ENCODE peak calls at places on chromosome 4, in six cellular contexts. J, D, Z, M, X and N are unnamed samples.

GRCh38 chr4:26418107-26418506 is 72.2 kb downstream of the CCKAR start:
- DNase-seq in D (no peak), J (no peak), Z (no peak), X (no peak), M (no peak), N (no peak)

GRCh38 chr4:128908735-128909134 is 99.2 kb downstream of the JADE1 start:
- DNase-seq in J (no peak), D (no peak), X (no peak), M (no peak), Z (no peak), N (no peak)

GRCh38 chr4:71074452-71075299 is 81.2 kb downstream of the DCK start:
- DNase-seq in M (no peak), X (no peak), D (no peak), J (no peak), Z (no peak), N (no peak)

GRCh38 chr4:107050525-107051135 is 14.5 kb upstream of the DKK2 start:
- DNase-seq in J (peak), X (peak), D (no peak), M (no peak), Z (peak), N (peak)

GRCh38 chr4:60187428-60187827 is 1012.7 kb upstream of the ADGRL3 start:
- DNase-seq in D (no peak), X (no peak), Z (no peak), J (no peak), M (no peak), N (no peak)

GRCh38 chr4:136900706-136901105 is 631.6 kb downstream of the PCDH18 start:
- DNase-seq in Z (no peak), X (no peak), D (no peak), J (no peak), M (no peak), N (peak)

GRCh38 chr4:74044676-74045075 is 6.2 kb upstream of the CXCL3 start:
- DNase-seq in Z (peak), X (no peak), D (no peak), J (no peak), M (no peak), N (no peak)

GRCh38 chr4:98627883-98628282 is 30.5 kb downstream of the TSPAN5 start:
- DNase-seq in X (no peak), M (no peak), Z (peak), J (no peak), D (no peak), N (no peak)

GRCh38 chr4:3107271-3108185 is 33.0 kb downstream of the HTT start:
- DNase-seq in Z (peak), X (no peak), M (no peak), D (no peak), J (no peak), N (no peak)

GRCh38 chr4:137531951-137532868 is at the start of gene PCDH18:
- DNase-seq in J (no peak), X (no peak), Z (peak), M (no peak), D (peak), N (no peak)

GRCh38 chr4:1050486-1051213 is 39.2 kb downstream of the FGFRL1 start:
- DNase-seq in X (no peak), Z (peak), M (peak), D (no peak), J (no peak), N (no peak)

GRCh38 chr4:121472937-121473721 is 92.3 kb upstream of the QRFPR start:
- DNase-seq in Z (no peak), M (no peak), J (no peak), X (no peak), D (no peak), N (no peak)

GRCh38 chr4:55175779-55176231 is 50.4 kb upstream of the KDR start:
- DNase-seq in J (peak), X (no peak), Z (peak), M (no peak), D (no peak), N (no peak)

GRCh38 chr4:133856736-133857355 is 344.7 kb downstream of the PABPC4L start:
- DNase-seq in J (no peak), X (no peak), D (no peak), M (no peak), Z (no peak), N (no peak)

GRCh38 chr4:56760194-56760593 is 61.3 kb downstream of the SPINK2 start:
- DNase-seq in Z (no peak), M (no peak), J (no peak), X (no peak), D (no peak), N (no peak)

GRCh38 chr4:185764880-185765279 is 47.1 kb downstream of the SORBS2 start:
- DNase-seq in Z (no peak), J (no peak), M (no peak), D (no peak), X (no peak), N (no peak)

GRCh38 chr4:184112006-184112550 is 105.6 kb downstream of the ENPP6 start:
- DNase-seq in Z (no peak), J (no peak), D (no peak), M (no peak), X (no peak), N (no peak)

GRCh38 chr4:89400408-89401035 is 92.9 kb upstream of the GPRIN3 start:
- DNase-seq in D (no peak), Z (no peak), X (no peak), M (no peak), J (no peak), N (no peak)

GRCh38 chr4:128921954-128922353 is 112.5 kb downstream of the JADE1 start:
- DNase-seq in J (no peak), Z (no peak), M (no peak), X (no peak), D (no peak), N (no peak)

GRCh38 chr4:3476341-3476747 is 13.2 kb downstream of the DOK7 start:
- DNase-seq in X (peak), D (no peak), Z (no peak), M (no peak), J (no peak), N (no peak)

GRCh38 chr4:140163029-140163810 is 9.2 kb upstream of the MAML3 start:
- DNase-seq in M (no peak), J (no peak), Z (peak), X (no peak), D (no peak), N (no peak)

GRCh38 chr4:177108708-177109107 is 201.0 kb upstream of the NEIL3 start:
- DNase-seq in M (no peak), D (no peak), Z (no peak), J (peak), X (no peak), N (peak)

GRCh38 chr4:146179784-146180405 is 4.4 kb downstream of the LSM6 start:
- DNase-seq in M (no peak), D (no peak), Z (no peak), X (no peak), J (no peak), N (no peak)

GRCh38 chr4:14650127-14650526 is 352.2 kb upstream of the CPEB2 start:
- DNase-seq in Z (no peak), D (no peak), X (no peak), J (no peak), M (no peak), N (no peak)

DNA sequence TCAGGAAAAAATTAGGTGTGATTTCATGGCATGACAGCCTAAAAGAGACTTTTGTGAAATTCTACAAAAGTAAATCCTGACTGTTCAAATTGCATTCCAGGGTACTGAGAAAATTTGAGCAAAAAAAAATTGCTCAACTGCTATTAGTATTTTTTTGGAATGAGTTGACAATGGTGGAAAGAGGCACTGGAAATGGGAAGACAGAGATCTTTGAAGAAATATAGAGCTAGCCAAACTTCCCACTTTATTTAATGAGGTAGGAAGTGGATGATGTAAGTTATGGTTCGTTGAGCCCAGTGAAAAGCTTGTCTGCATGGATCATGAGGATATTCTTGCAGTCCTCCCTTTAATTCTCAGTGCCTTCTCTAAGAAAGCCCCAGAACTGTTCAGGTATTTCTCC is 183.8 kb downstream of the PTTG2 start:
- DNase-seq in D (no peak), Z (no peak), J (no peak), X (no peak), M (no peak), N (no peak)
- TF ChIP-seq MYC in D (no peak), Z (no peak), J (no peak), X (no peak), M (no peak), N (no peak)

GRCh38 chr4:168540865-168541607 is 44.2 kb downstream of the PALLD start:
- DNase-seq in J (peak), X (no peak), M (no peak), Z (no peak), D (no peak), N (no peak)
- TF ChIP-seq MYC in J (no peak), X (no peak), M (no peak), Z (no peak), D (no peak), N (no peak)

GRCh38 chr4:66577922-66578321 is 907.6 kb upstream of the EPHA5 start:
- DNase-seq in D (no peak), J (no peak), Z (no peak), X (no peak), M (no peak), N (no peak)
- TF ChIP-seq MYC in D (no peak), J (no peak), Z (no peak), X (no peak), M (no peak), N (no peak)

GRCh38 chr4:6230827-6231662 is 30.7 kb upstream of the JAKMIP1 start:
- DNase-seq in M (no peak), X (no peak), J (no peak), Z (no peak), D (no peak), N (no peak)
- TF ChIP-seq MYC in M (no peak), X (no peak), J (no peak), Z (no peak), D (no peak), N (no peak)

GRCh38 chr4:84962102-84962501 is 4.4 kb downstream of the WDFY3 start:
- DNase-seq in M (no peak), Z (no peak), D (no peak), X (no peak), J (no peak), N (no peak)
- TF ChIP-seq MYC in M (no peak), Z (no peak), D (no peak), X (no peak), J (no peak), N (no peak)

GRCh38 chr4:25162566-25162965 is 2.3 kb upstream of the SEPSECS start:
- DNase-seq in D (no peak), X (no peak), M (no peak), Z (no peak), J (no peak), N (no peak)
- TF ChIP-seq MYC in D (no peak), X (no peak), M (no peak), Z (no peak), J (no peak), N (no peak)

DNA sequence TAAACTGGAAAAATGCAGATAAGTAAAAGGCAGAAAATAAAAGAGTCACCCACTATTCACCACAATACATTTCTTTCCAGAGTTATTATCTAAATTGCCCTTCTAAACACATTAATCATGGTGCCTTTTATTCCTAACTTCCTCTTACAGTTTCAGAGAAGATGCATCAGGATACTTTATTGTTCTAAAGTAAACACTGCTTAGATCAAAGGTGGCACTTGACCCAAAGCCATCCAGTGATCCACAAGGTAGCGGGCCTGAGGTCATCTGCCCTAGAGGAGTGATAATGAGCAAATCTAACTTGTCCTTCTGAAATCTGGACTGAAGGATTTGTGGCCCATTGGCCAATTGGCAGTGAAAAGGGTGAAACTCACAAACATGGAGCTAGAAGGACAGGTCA is 12.0 kb upstream of the TMEM154 start:
- DNase-seq in X (peak), D (no peak), J (no peak), M (no peak), Z (no peak), N (no peak)
- TF ChIP-seq MYC in X (no peak), D (no peak), J (no peak), M (no peak), Z (no peak), N (no peak)

GRCh38 chr4:7967501-7968261 is 28.0 kb upstream of the AFAP1 start:
- DNase-seq in J (no peak), X (no peak), Z (peak), M (no peak), D (no peak), N (no peak)
- TF ChIP-seq MYC in J (no peak), X (no peak), Z (no peak), M (no peak), D (no peak), N (no peak)

GRCh38 chr4:53905935-53906377 is 158.4 kb downstream of the CHIC2 start:
- DNase-seq in D (peak), M (no peak), X (peak), J (peak), Z (no peak), N (peak)
- TF ChIP-seq MYC in D (no peak), M (no peak), X (no peak), J (no peak), Z (no peak), N (no peak)

GRCh38 chr4:130985371-130985770 is 1889.4 kb downstream of the C4orf33 start:
- DNase-seq in D (no peak), M (no peak), X (no peak), Z (peak), J (no peak), N (no peak)
- TF ChIP-seq MYC in D (no peak), M (no peak), X (no peak), Z (no peak), J (no peak), N (no peak)